ENCODE peak calls at places on chromosomes 11 and 22, in five cellular contexts. T, I, B, W and P are unnamed samples. For H3K9me3, the result is how much of the 10 kb centered on the place peaks cover.

GRCh38 chr22:47918276-47918928 is 1156.0 kb downstream of the TBC1D22A start:
- DNase-seq in T (no peak), I (no peak), B (no peak), W (no peak), P (no peak)

GRCh38 chr11:132448334-132448995 is 1078.0 kb downstream of the NTM start:
- DNase-seq in T (no peak), I (no peak), B (no peak), W (no peak), P (no peak)

GRCh38 chr11:60164550-60165075 is 18.3 kb downstream of the MS4A6A start:
- DNase-seq in T (no peak), I (peak), B (peak), W (no peak), P (no peak)

GRCh38 chr11:64238076-64238475 is 2.8 kb upstream of the FKBP2 start:
- DNase-seq in T (no peak), I (no peak), B (no peak), W (no peak), P (no peak)

GRCh38 chr11:116420770-116421528 is 351.8 kb downstream of the BUD13 start:
- DNase-seq in T (no peak), I (peak), B (peak), W (no peak), P (no peak)

GRCh38 chr11:134372961-134373360 is 39.1 kb downstream of the B3GAT1 start:
- DNase-seq in T (no peak), I (no peak), B (no peak), W (no peak), P (no peak)

GRCh38 chr22:29773233-29773632 is 6.1 kb downstream of the UQCR10 start:
- DNase-seq in T (no peak), I (peak), B (peak), W (no peak), P (peak)

GRCh38 chr11:8838248-8838647 is 72.7 kb upstream of the AKIP1 start:
- DNase-seq in T (peak), I (peak), B (no peak), W (peak), P (peak)

GRCh38 chr22:46129390-46130041 is 20.8 kb upstream of the PPARA start:
- DNase-seq in T (no peak), I (no peak), B (no peak), W (peak), P (no peak)

GRCh38 chr11:76577199-76577920 is 93.2 kb downstream of the LRRC32 start:
- DNase-seq in T (peak), I (peak), B (peak), W (peak), P (peak)

GRCh38 chr11:62556102-62556871 is 9.7 kb upstream of the AHNAK start:
- DNase-seq in T (peak), I (peak), B (peak), W (peak), P (peak)

GRCh38 chr22:38345782-38346181 is 28.5 kb upstream of the CSNK1E start:
- DNase-seq in T (no peak), I (no peak), B (no peak), W (no peak), P (no peak)

GRCh38 chr11:93253111-93253510 is 55.3 kb upstream of the SLC36A4 start:
- DNase-seq in T (no peak), I (no peak), B (no peak), W (no peak), P (no peak)

GRCh38 chr22:40394607-40395006 is 24.2 kb downstream of the SGSM3 start:
- DNase-seq in T (no peak), I (no peak), B (no peak), W (no peak), P (no peak)

GRCh38 chr22:18980829-18981228 is 44.7 kb upstream of the PRODH start:
- DNase-seq in T (no peak), I (no peak), B (no peak), W (no peak), P (no peak)

GRCh38 chr22:28983788-28984441 is 77.7 kb downstream of the C22orf31 start:
- DNase-seq in T (no peak), I (peak), B (peak), W (no peak), P (no peak)

GRCh38 chr11:48081151-48082010 is 101.0 kb downstream of the PTPRJ start:
- DNase-seq in T (peak), I (peak), B (no peak), W (peak), P (peak)

GRCh38 chr11:116485425-116485824 is 287.4 kb downstream of the BUD13 start:
- DNase-seq in T (no peak), I (no peak), B (no peak), W (no peak), P (no peak)

GRCh38 chr22:26847816-26848215 is 190.4 kb downstream of the MIAT start:
- DNase-seq in T (no peak), I (no peak), B (no peak), W (no peak), P (no peak)

GRCh38 chr22:19275919-19276600 is 15.5 kb downstream of the CLTCL1 start:
- DNase-seq in T (no peak), I (no peak), B (no peak), W (no peak), P (no peak)

GRCh38 chr11:124935548-124936514 is at the start of gene HEPACAM:
- DNase-seq in T (no peak), I (no peak), B (no peak), W (no peak), P (no peak)

GRCh38 chr11:75762885-75763284 is 5.7 kb upstream of the DGAT2 start:
- DNase-seq in T (no peak), I (no peak), B (no peak), W (no peak), P (peak)

GRCh38 chr22:41563051-41563711 is 2.4 kb downstream of the CSDC2 start:
- DNase-seq in T (peak), I (peak), B (peak), W (no peak), P (peak)

GRCh38 chr22:19970479-19971275 is 29.1 kb upstream of the TXNRD2 start:
- DNase-seq in T (peak), I (no peak), B (peak), W (peak), P (peak)

GRCh38 chr11:15233386-15233785 is 118.7 kb downstream of the INSC start:
- DNase-seq in T (no peak), I (no peak), B (no peak), W (no peak), P (no peak)

GRCh38 chr11:115208808-115209259 is 295.4 kb downstream of the CADM1 start:
- DNase-seq in T (no peak), I (no peak), B (no peak), W (no peak), P (no peak)

GRCh38 chr11:792535-792821 is 2.6 kb upstream of the CEND1 start:
- DNase-seq in T (no peak), I (no peak), B (no peak), W (no peak), P (no peak)

GRCh38 chr11:112670806-112671570 is 290.2 kb upstream of the NCAM1 start:
- DNase-seq in T (no peak), I (no peak), B (no peak), W (no peak), P (no peak)

GRCh38 chr11:41201156-41201555 is 258.3 kb downstream of the LRRC4C start:
- DNase-seq in T (no peak), I (peak), B (peak), W (peak), P (peak)

GRCh38 chr11:5690216-5690615 is 626 bp downstream of the TRIM22 start:
- DNase-seq in T (peak), I (peak), B (no peak), W (no peak), P (peak)

GRCh38 chr11:77377734-77378133 is 76.2 kb upstream of the GDPD4 start:
- DNase-seq in T (peak), I (no peak), B (no peak), W (no peak), P (peak)

DNA sequence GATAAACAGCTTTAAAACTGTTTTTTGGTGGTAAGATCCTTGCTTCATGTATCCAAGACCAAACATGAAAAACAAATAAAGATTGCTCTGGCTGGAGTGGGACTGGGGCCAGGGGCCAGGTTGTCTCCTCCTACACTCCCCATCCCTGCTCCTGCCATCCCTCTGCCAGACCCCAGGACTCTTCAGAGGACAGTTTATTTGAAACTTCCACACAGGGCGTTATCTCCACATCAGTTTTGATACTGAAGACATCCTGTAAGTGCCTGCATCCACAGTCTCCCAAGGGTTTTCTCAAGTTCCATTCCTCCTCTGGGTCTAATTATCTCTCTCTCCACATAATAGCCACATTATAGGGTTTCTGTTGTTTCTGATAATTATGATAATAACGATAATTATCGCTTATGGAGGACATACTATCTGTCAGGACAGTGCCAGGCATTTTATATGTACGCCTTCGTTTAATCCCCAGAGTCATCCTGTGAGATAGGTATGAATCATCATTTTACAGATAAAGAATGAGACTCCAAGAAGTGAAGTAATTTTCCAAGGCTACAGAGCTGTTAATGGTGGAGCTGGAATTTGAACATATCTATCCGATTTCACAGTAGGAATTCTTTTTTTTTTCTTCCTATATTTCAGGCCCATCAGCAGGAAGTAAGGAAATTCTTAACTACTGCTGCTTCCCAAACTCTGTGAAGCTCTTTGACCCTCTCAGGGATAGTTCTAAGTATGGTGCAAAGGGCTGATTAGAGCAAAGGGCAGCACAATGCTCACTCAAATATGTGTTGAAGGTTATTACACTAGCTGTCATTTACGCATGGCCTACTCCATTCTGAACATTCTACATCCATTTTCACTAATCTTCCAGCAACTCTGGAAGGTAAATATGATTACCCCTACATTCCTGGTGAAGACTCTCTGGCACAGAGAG is 488.0 kb upstream of the CCDC90B start:
- DNase-seq in T (no peak), I (no peak), B (peak), W (no peak), P (peak)
- H3K9me3 ChIP-seq in T (under half), I (under half), B (under half), W (under half), P (under half)

DNA sequence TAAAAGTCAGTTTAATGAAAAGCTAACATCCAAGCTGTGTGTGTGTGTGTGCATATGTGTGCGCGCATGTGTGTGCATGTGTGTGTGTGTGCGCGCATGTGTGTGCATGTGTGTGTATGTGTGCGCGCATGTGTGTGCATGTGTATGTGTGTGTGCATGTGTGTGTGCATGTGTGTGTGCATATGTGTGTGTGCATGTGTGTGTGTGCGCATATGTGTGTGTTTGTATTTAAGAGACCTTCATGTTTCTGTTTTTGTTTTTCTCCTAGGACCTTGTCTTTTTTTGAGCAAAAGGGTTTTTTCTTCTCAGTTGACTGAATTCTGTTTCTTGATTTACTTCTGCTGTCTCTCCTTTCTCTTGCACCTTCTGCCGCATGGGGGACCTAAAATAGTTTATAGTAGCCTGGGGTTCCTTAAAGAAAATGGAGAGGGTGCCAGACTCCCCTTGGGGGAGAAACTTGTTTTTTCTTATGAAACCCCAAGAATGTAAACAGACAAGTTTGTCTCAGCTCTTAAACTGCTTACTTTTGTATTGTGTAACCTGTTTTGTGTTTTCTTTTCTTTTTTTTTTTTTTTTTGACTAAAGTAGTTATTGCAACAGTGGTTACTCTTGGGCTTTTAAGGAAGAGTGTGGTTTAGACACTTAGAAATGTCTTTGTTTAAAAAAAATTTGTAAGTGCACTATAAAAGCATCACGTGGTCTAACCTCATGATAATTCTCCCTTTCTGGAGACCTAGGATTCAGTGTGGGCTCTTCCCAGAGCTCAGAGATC is 53.0 kb downstream of the OSBPL5 start:
- DNase-seq in T (no peak), I (no peak), B (no peak), W (no peak), P (peak)
- H3K9me3 ChIP-seq in T (under half), I (under half), B (under half), W (under half), P (under half)

GRCh38 chr11:44397586-44398178 is 87.7 kb upstream of the ALX4 start:
- DNase-seq in T (no peak), I (no peak), B (no peak), W (no peak), P (no peak)

GRCh38 chr11:44400431-44400830 is 90.5 kb upstream of the ALX4 start:
- DNase-seq in T (no peak), I (no peak), B (no peak), W (no peak), P (no peak)

GRCh38 chr11:44402466-44403075 is 92.6 kb upstream of the ALX4 start:
- DNase-seq in T (no peak), I (no peak), B (no peak), W (no peak), P (no peak)

GRCh38 chr11:44398266-44399045 is 88.5 kb upstream of the ALX4 start:
- DNase-seq in T (no peak), I (no peak), B (no peak), W (no peak), P (no peak)

DNA sequence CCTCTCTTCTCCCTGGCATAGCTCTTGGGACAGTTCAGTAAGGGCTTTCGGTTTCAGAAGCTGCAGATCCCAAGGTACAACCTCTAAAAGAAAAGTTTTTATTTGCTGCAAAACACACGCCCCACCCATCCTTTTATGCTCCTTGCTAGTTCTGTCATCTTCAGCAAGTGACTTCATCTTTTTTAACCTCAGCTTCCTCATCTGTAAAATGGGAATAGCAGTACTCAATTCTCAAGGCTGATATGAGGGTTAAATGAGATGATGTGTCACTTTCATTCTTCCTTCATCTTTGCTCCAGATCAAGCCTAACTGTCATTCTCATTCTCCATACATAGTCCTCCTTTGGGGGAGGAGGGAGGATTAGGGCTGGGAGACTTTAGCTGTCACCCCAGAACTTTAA is 90.0 kb upstream of the ALX4 start:
- DNase-seq in T (no peak), I (no peak), B (no peak), W (no peak), P (no peak)
- H3K9me3 ChIP-seq in T (under half), I (under half), B (under half), W (under half), P (under half)

GRCh38 chr11:2652362-2652761 is 47.4 kb downstream of the KCNQ1OT1 start:
- DNase-seq in T (no peak), I (no peak), B (no peak), W (no peak), P (no peak)
- H3K9me3 ChIP-seq in T (under half), I (under half), B (under half), W (half or more), P (half or more)